ENCODE peak calls at places on chromosomes 7 and 10, in five cellular contexts. C, X, I, Q and R are unnamed samples.

GRCh38 chr7:23742051-23742450 is 32.0 kb downstream of the STK31 start:
- DNase-seq in C (no peak), X (no peak), I (no peak), Q (no peak), R (peak; percentile 8)

GRCh38 chr10:128405450-128405849 is 279.2 kb upstream of the MKI67 start:
- DNase-seq in C (no peak), X (no peak), I (no peak), Q (no peak), R (no peak)

GRCh38 chr7:110633313-110633712 is 457.6 kb upstream of the LRRN3 start:
- DNase-seq in C (no peak), X (no peak), I (no peak), Q (no peak), R (no peak)

GRCh38 chr7:149147730-149148653 is 739 bp downstream of the ZNF398 start:
- DNase-seq in C (peak; percentile 60), X (no peak), I (peak; percentile 59), Q (peak; percentile 51), R (peak; percentile 84)

GRCh38 chr7:23234569-23235296 is 11.8 kb upstream of the GPNMB start:
- DNase-seq in C (no peak), X (no peak), I (no peak), Q (no peak), R (no peak)

GRCh38 chr7:123004931-123005330 is 9.4 kb upstream of the TAS2R16 start:
- DNase-seq in C (no peak), X (no peak), I (no peak), Q (no peak), R (peak; percentile 2)

GRCh38 chr7:140349172-140349771 is 49.1 kb downstream of the SLC37A3 start:
- DNase-seq in C (peak; percentile 53), X (no peak), I (no peak), Q (peak; percentile 20), R (no peak)

GRCh38 chr7:24572421-24573007 is 738 bp upstream of the PALS2 start:
- DNase-seq in C (no peak), X (no peak), I (no peak), Q (peak; percentile 32), R (peak; percentile 41)

GRCh38 chr7:66627151-66627681 is 1.5 kb upstream of the KCTD7 start:
- DNase-seq in C (no peak), X (no peak), I (no peak), Q (peak; percentile 89), R (peak; percentile 99)

GRCh38 chr10:72316748-72317435 is 37.8 kb downstream of the DNAJB12 start:
- DNase-seq in C (no peak), X (no peak), I (no peak), Q (no peak), R (no peak)

GRCh38 chr10:26503911-26504310 is 65.8 kb downstream of the APBB1IP start:
- DNase-seq in C (peak; percentile 59), X (peak; percentile 53), I (no peak), Q (no peak), R (no peak)

GRCh38 chr10:131532291-131532690 is 220.8 kb upstream of the TCERG1L start:
- DNase-seq in C (no peak), X (no peak), I (no peak), Q (no peak), R (no peak)

GRCh38 chr10:120850911-120851865 is at the start of gene WDR11:
- DNase-seq in C (peak; percentile 95), X (peak; percentile 93), I (peak; percentile 79), Q (peak; percentile 90), R (peak; percentile 89)

GRCh38 chr10:7795605-7796004 is 7.6 kb downstream of the ATP5F1C start:
- DNase-seq in C (peak; percentile 86), X (no peak), I (no peak), Q (peak; percentile 51), R (peak; percentile 43)

GRCh38 chr10:78415111-78415510 is 381.4 kb downstream of the RPS24 start:
- DNase-seq in C (no peak), X (peak; percentile 4), I (no peak), Q (no peak), R (no peak)

GRCh38 chr7:28065721-28066285 is 114.8 kb downstream of the JAZF1 start:
- DNase-seq in C (peak; percentile 81), X (no peak), I (no peak), Q (no peak), R (no peak)

GRCh38 chr10:68154211-68154497 is 44.9 kb downstream of the MYPN start:
- DNase-seq in C (peak; percentile 70), X (peak; percentile 36), I (no peak), Q (peak; percentile 85), R (no peak)

GRCh38 chr7:107594961-107595737 is 15.1 kb downstream of the BCAP29 start:
- DNase-seq in C (peak; percentile 79), X (no peak), I (no peak), Q (peak; percentile 94), R (peak; percentile 72)

GRCh38 chr7:157250605-157251228 is 86.1 kb upstream of the DNAJB6 start:
- DNase-seq in C (peak; percentile 86), X (peak; percentile 73), I (peak; percentile 51), Q (peak; percentile 66), R (peak; percentile 78)

GRCh38 chr7:88638583-88638982 is 120.9 kb upstream of the ZNF804B start:
- DNase-seq in C (no peak), X (no peak), I (no peak), Q (no peak), R (no peak)

GRCh38 chr10:114357591-114357990 is 46.7 kb downstream of the AFAP1L2 start:
- DNase-seq in C (no peak), X (no peak), I (no peak), Q (no peak), R (peak; percentile 61)
- H2BK120ac ChIP-seq in C (no peak overlapping the region), X (no peak overlapping the region), I (no peak overlapping the region), Q (no peak overlapping the region), R (no peak overlapping the region)

GRCh38 chr7:112124367-112124766 is 81.8 kb downstream of the DOCK4 start:
- DNase-seq in C (no peak), X (no peak), I (no peak), Q (no peak), R (no peak)
- H3K27ac ChIP-seq in C (no peak overlapping the region), X (no peak overlapping the region), I (no peak overlapping the region), Q (no peak overlapping the region), R (no peak overlapping the region)

GRCh38 chr7:150990416-150991186 is at the start of gene NOS3:
- DNase-seq in C (no peak), X (peak; percentile 83), I (no peak), Q (no peak), R (no peak)
- H3K4me1 ChIP-seq in C (no peaks in the 10 kb centered on the region), X (no peaks in the 10 kb centered on the region), I (peaks cover 24% of the 10 kb centered on the region), Q (peaks cover 1% of the 10 kb centered on the region), R (peaks cover 6% of the 10 kb centered on the region)

GRCh38 chr10:119655566-119656001 is 4.4 kb downstream of the BAG3 start:
- DNase-seq in C (no peak), X (no peak), I (no peak), Q (peak; percentile 88), R (peak; percentile 96)

GRCh38 chr10:119657725-119658124 is 6.5 kb downstream of the BAG3 start:
- DNase-seq in C (no peak), X (no peak), I (no peak), Q (peak; percentile 48), R (peak; percentile 69)

GRCh38 chr10:119656760-119657159 is 5.6 kb downstream of the BAG3 start:
- DNase-seq in C (peak; percentile 61), X (no peak), I (no peak), Q (no peak), R (no peak)

GRCh38 chr10:119659951-119660350 is 8.8 kb downstream of the BAG3 start:
- DNase-seq in C (peak; percentile 61), X (no peak), I (no peak), Q (no peak), R (no peak)

DNA sequence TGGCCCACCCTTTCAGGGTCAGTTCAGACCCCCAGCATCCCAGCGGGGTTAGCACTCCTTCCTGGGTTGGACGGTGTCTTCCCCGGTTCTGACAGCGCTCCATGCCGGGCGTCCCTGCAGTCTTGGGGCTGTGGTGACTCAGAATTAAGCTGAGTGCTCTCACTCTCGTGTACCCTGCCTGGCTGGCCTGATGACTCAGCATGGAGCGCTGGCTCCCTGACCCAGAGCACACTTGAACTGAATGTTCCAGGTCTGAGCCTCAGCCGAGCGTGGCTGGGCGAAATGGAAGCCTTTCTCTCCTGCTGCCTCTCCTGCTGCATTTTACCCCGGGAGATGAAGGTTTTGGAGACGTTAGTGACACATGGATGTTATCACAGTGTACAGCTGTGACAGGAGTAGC is 7.1 kb downstream of the BAG3 start:
- DNase-seq in C (peak; percentile 88), X (peak; percentile 57), I (no peak), Q (peak; percentile 94), R (peak; percentile 97)
- H2BK120ac ChIP-seq in C (no peak overlapping the region), X (no peak overlapping the region), I (no peak overlapping the region), Q (peak overlapping the region; percentile 71), R (peak overlapping the region; percentile 36)

GRCh38 chr10:43399911-43400310 is 9.1 kb downstream of the HNRNPF start:
- DNase-seq in C (no peak), X (no peak), I (no peak), Q (no peak), R (no peak)
- H3K27ac ChIP-seq in C (no peak overlapping the region), X (no peak overlapping the region), I (no peak overlapping the region), Q (no peak overlapping the region), R (no peak overlapping the region)